ENCODE peak calls at places on chromosomes 13 and 19, in four cellular contexts. D is mesothelial cell of epicardium, C is T-helper 1 cell, M is T-cell. N is an unnamed sample.

GRCh38 chr13:79937311-79938243 is 403.3 kb downstream of the SPRY2 start:
- DNase-seq in D (no peak), C (no peak), M (no peak), N (no peak)

GRCh38 chr13:108919036-108919907 is 289.9 kb downstream of the MYO16 start:
- DNase-seq in D (no peak), C (no peak), M (no peak), N (no peak)

GRCh38 chr19:54257116-54257480 is at the start of gene LILRB5:
- DNase-seq in D (no peak), C (no peak), M (no peak), N (no peak)

GRCh38 chr19:18155095-18156087 is 2.4 kb downstream of the PIK3R2 start:
- DNase-seq in D (no peak), C (no peak), M (no peak), N (no peak)

GRCh38 chr13:43802511-43802910 is 15.7 kb upstream of the ENOX1 start:
- DNase-seq in D (no peak), C (no peak), M (no peak), N (no peak)

GRCh38 chr13:34294483-34295129 is 476.7 kb downstream of the RFC3 start:
- DNase-seq in D (no peak), C (no peak), M (no peak), N (peak; percentile 11)

GRCh38 chr19:7756258-7756657 is 6.8 kb upstream of the CLEC4M start:
- DNase-seq in D (no peak), C (no peak), M (no peak), N (no peak)

GRCh38 chr19:5046339-5047039 is 77.6 kb downstream of the KDM4B start:
- DNase-seq in D (no peak), C (no peak), M (no peak), N (peak; percentile 92)

GRCh38 chr13:52686381-52686780 is 33.7 kb downstream of the SUGT1 start:
- DNase-seq in D (no peak), C (no peak), M (no peak), N (no peak)